ENCODE peak calls at places on chromosome 22, in eight cellular contexts. One of them, this sample, is unnamed.

GRCh38 chr22:36725366-36726006 is 21.9 kb upstream of the CACNG2 start:
- DNase-seq in effector memory CD8-positive, alpha-beta T cell: no peak
- DNase-seq in mesendoderm: no peak
- DNase-seq in sigmoid colon: peak; percentile 34
- DNase-seq in KG1: no peak
- DNase-seq in hippocampal formation: no peak
- DNase-seq in stimulated activated naive CD4-positive, alpha-beta T cell: no peak
- DNase-seq in neural crest cell: no peak
- DNase-seq in this sample: no peak

GRCh38 chr22:36256474-36256873 is 3.5 kb downstream of the APOL1 start:
- DNase-seq in effector memory CD8-positive, alpha-beta T cell: no peak
- DNase-seq in mesendoderm: no peak
- DNase-seq in sigmoid colon: no peak
- DNase-seq in KG1: no peak
- DNase-seq in hippocampal formation: no peak
- DNase-seq in stimulated activated naive CD4-positive, alpha-beta T cell: no peak
- DNase-seq in neural crest cell: no peak
- DNase-seq in this sample: no peak

GRCh38 chr22:35664955-35665577 is 16.8 kb downstream of the APOL6 start:
- DNase-seq in effector memory CD8-positive, alpha-beta T cell: no peak
- DNase-seq in mesendoderm: peak; percentile 28
- DNase-seq in sigmoid colon: no peak
- DNase-seq in KG1: no peak
- DNase-seq in hippocampal formation: no peak
- DNase-seq in stimulated activated naive CD4-positive, alpha-beta T cell: no peak
- DNase-seq in neural crest cell: no peak
- DNase-seq in this sample: no peak

GRCh38 chr22:37026325-37026724 is 6.8 kb downstream of the MPST start:
- DNase-seq in effector memory CD8-positive, alpha-beta T cell: no peak
- DNase-seq in mesendoderm: no peak
- DNase-seq in sigmoid colon: no peak
- DNase-seq in KG1: no peak
- DNase-seq in hippocampal formation: no peak
- DNase-seq in stimulated activated naive CD4-positive, alpha-beta T cell: no peak
- DNase-seq in neural crest cell: no peak
- DNase-seq in this sample: no peak

GRCh38 chr22:50604256-50604580 is 3.6 kb downstream of the MAPK8IP2 start:
- DNase-seq in effector memory CD8-positive, alpha-beta T cell: no peak
- DNase-seq in mesendoderm: no peak
- DNase-seq in sigmoid colon: no peak
- DNase-seq in KG1: no peak
- DNase-seq in hippocampal formation: no peak
- DNase-seq in stimulated activated naive CD4-positive, alpha-beta T cell: no peak
- DNase-seq in neural crest cell: no peak
- DNase-seq in this sample: no peak

GRCh38 chr22:19079691-19080090 is 42.5 kb downstream of the DGCR2 start:
- DNase-seq in effector memory CD8-positive, alpha-beta T cell: no peak
- DNase-seq in mesendoderm: no peak
- DNase-seq in sigmoid colon: no peak
- DNase-seq in KG1: no peak
- DNase-seq in hippocampal formation: no peak
- DNase-seq in stimulated activated naive CD4-positive, alpha-beta T cell: no peak
- DNase-seq in neural crest cell: no peak
- DNase-seq in this sample: no peak

GRCh38 chr22:21055880-21056319 is 10.2 kb downstream of the LRRC74B start:
- DNase-seq in effector memory CD8-positive, alpha-beta T cell: no peak
- DNase-seq in mesendoderm: peak; percentile 45
- DNase-seq in sigmoid colon: no peak
- DNase-seq in KG1: no peak
- DNase-seq in hippocampal formation: no peak
- DNase-seq in stimulated activated naive CD4-positive, alpha-beta T cell: no peak
- DNase-seq in neural crest cell: no peak
- DNase-seq in this sample: no peak

GRCh38 chr22:48070760-48071159 is 1308.3 kb downstream of the TBC1D22A start:
- DNase-seq in effector memory CD8-positive, alpha-beta T cell: no peak
- DNase-seq in mesendoderm: peak; percentile 78
- DNase-seq in sigmoid colon: peak; percentile 42
- DNase-seq in KG1: no peak
- DNase-seq in hippocampal formation: no peak
- DNase-seq in stimulated activated naive CD4-positive, alpha-beta T cell: no peak
- DNase-seq in neural crest cell: no peak
- DNase-seq in this sample: no peak

GRCh38 chr22:32776800-32777199 is 24.7 kb upstream of the TIMP3 start:
- DNase-seq in effector memory CD8-positive, alpha-beta T cell: no peak
- DNase-seq in mesendoderm: no peak
- DNase-seq in sigmoid colon: no peak
- DNase-seq in KG1: no peak
- DNase-seq in hippocampal formation: no peak
- DNase-seq in stimulated activated naive CD4-positive, alpha-beta T cell: no peak
- DNase-seq in neural crest cell: no peak
- DNase-seq in this sample: no peak

GRCh38 chr22:42304021-42304790 is 33.8 kb upstream of the TCF20 start:
- DNase-seq in effector memory CD8-positive, alpha-beta T cell: no peak
- DNase-seq in mesendoderm: no peak
- DNase-seq in sigmoid colon: no peak
- DNase-seq in KG1: no peak
- DNase-seq in hippocampal formation: no peak
- DNase-seq in stimulated activated naive CD4-positive, alpha-beta T cell: no peak
- DNase-seq in neural crest cell: no peak
- DNase-seq in this sample: no peak

GRCh38 chr22:25900880-25901279 is 158.9 kb downstream of the MYO18B start:
- DNase-seq in effector memory CD8-positive, alpha-beta T cell: no peak
- DNase-seq in mesendoderm: peak; percentile 48
- DNase-seq in sigmoid colon: no peak
- DNase-seq in KG1: no peak
- DNase-seq in hippocampal formation: peak; percentile 64
- DNase-seq in stimulated activated naive CD4-positive, alpha-beta T cell: no peak
- DNase-seq in neural crest cell: no peak
- DNase-seq in this sample: peak; percentile 7

GRCh38 chr22:35611891-35612576 is 5.1 kb downstream of the MB start:
- DNase-seq in effector memory CD8-positive, alpha-beta T cell: no peak
- DNase-seq in mesendoderm: no peak
- DNase-seq in sigmoid colon: peak; percentile 84
- DNase-seq in KG1: peak; percentile 23
- DNase-seq in hippocampal formation: no peak
- DNase-seq in stimulated activated naive CD4-positive, alpha-beta T cell: no peak
- DNase-seq in neural crest cell: no peak
- DNase-seq in this sample: no peak

GRCh38 chr22:48044484-48045060 is 1282.1 kb downstream of the TBC1D22A start:
- DNase-seq in effector memory CD8-positive, alpha-beta T cell: no peak
- DNase-seq in mesendoderm: no peak
- DNase-seq in sigmoid colon: no peak
- DNase-seq in KG1: no peak
- DNase-seq in hippocampal formation: no peak
- DNase-seq in stimulated activated naive CD4-positive, alpha-beta T cell: no peak
- DNase-seq in neural crest cell: no peak
- DNase-seq in this sample: no peak

GRCh38 chr22:44940121-44940520 is 69.7 kb downstream of the PHF21B start:
- DNase-seq in effector memory CD8-positive, alpha-beta T cell: no peak
- DNase-seq in mesendoderm: peak; percentile 22
- DNase-seq in sigmoid colon: no peak
- DNase-seq in KG1: no peak
- DNase-seq in hippocampal formation: no peak
- DNase-seq in stimulated activated naive CD4-positive, alpha-beta T cell: no peak
- DNase-seq in neural crest cell: no peak
- DNase-seq in this sample: no peak

GRCh38 chr22:31943206-31943975 is 944 bp upstream of the YWHAH start:
- DNase-seq in effector memory CD8-positive, alpha-beta T cell: no peak
- DNase-seq in mesendoderm: no peak
- DNase-seq in sigmoid colon: no peak
- DNase-seq in KG1: no peak
- DNase-seq in hippocampal formation: no peak
- DNase-seq in stimulated activated naive CD4-positive, alpha-beta T cell: no peak
- DNase-seq in neural crest cell: no peak
- DNase-seq in this sample: no peak

GRCh38 chr22:17855891-17856290 is 81.6 kb upstream of the BID start:
- DNase-seq in effector memory CD8-positive, alpha-beta T cell: no peak
- DNase-seq in mesendoderm: no peak
- DNase-seq in sigmoid colon: no peak
- DNase-seq in KG1: no peak
- DNase-seq in hippocampal formation: no peak
- DNase-seq in stimulated activated naive CD4-positive, alpha-beta T cell: no peak
- DNase-seq in neural crest cell: no peak
- DNase-seq in this sample: no peak

GRCh38 chr22:29072979-29073617 is at the start of gene KREMEN1:
- DNase-seq in effector memory CD8-positive, alpha-beta T cell: no peak
- DNase-seq in mesendoderm: no peak
- DNase-seq in sigmoid colon: no peak
- DNase-seq in KG1: no peak
- DNase-seq in hippocampal formation: no peak
- DNase-seq in stimulated activated naive CD4-positive, alpha-beta T cell: no peak
- DNase-seq in neural crest cell: no peak
- DNase-seq in this sample: no peak

GRCh38 chr22:24483966-24484545 is 11.1 kb upstream of the UPB1 start:
- DNase-seq in effector memory CD8-positive, alpha-beta T cell: no peak
- DNase-seq in mesendoderm: no peak
- DNase-seq in sigmoid colon: no peak
- DNase-seq in KG1: no peak
- DNase-seq in hippocampal formation: no peak
- DNase-seq in stimulated activated naive CD4-positive, alpha-beta T cell: no peak
- DNase-seq in neural crest cell: no peak
- DNase-seq in this sample: no peak

GRCh38 chr22:34113381-34113780 is 193.1 kb upstream of the LARGE1 start:
- DNase-seq in effector memory CD8-positive, alpha-beta T cell: no peak
- DNase-seq in mesendoderm: no peak
- DNase-seq in sigmoid colon: no peak
- DNase-seq in KG1: no peak
- DNase-seq in hippocampal formation: no peak
- DNase-seq in stimulated activated naive CD4-positive, alpha-beta T cell: no peak
- DNase-seq in neural crest cell: no peak
- DNase-seq in this sample: no peak

GRCh38 chr22:30027169-30027568 is 53.1 kb upstream of the HORMAD2 start:
- DNase-seq in effector memory CD8-positive, alpha-beta T cell: no peak
- DNase-seq in mesendoderm: no peak
- DNase-seq in sigmoid colon: no peak
- DNase-seq in KG1: no peak
- DNase-seq in hippocampal formation: no peak
- DNase-seq in stimulated activated naive CD4-positive, alpha-beta T cell: no peak
- DNase-seq in neural crest cell: no peak
- DNase-seq in this sample: no peak

GRCh38 chr22:39248254-39248653 is 3.5 kb upstream of the PDGFB start:
- DNase-seq in effector memory CD8-positive, alpha-beta T cell: no peak
- DNase-seq in mesendoderm: no peak
- DNase-seq in sigmoid colon: no peak
- DNase-seq in KG1: no peak
- DNase-seq in hippocampal formation: no peak
- DNase-seq in stimulated activated naive CD4-positive, alpha-beta T cell: no peak
- DNase-seq in neural crest cell: no peak
- DNase-seq in this sample: no peak

GRCh38 chr22:27348634-27349033 is 452.9 kb downstream of the MN1 start:
- DNase-seq in effector memory CD8-positive, alpha-beta T cell: no peak
- DNase-seq in mesendoderm: no peak
- DNase-seq in sigmoid colon: no peak
- DNase-seq in KG1: no peak
- DNase-seq in hippocampal formation: no peak
- DNase-seq in stimulated activated naive CD4-positive, alpha-beta T cell: no peak
- DNase-seq in neural crest cell: no peak
- DNase-seq in this sample: no peak

GRCh38 chr22:42360348-42360747 is 71.9 kb downstream of the NFAM1 start:
- DNase-seq in effector memory CD8-positive, alpha-beta T cell: no peak
- DNase-seq in mesendoderm: no peak
- DNase-seq in sigmoid colon: no peak
- DNase-seq in KG1: no peak
- DNase-seq in hippocampal formation: no peak
- DNase-seq in stimulated activated naive CD4-positive, alpha-beta T cell: no peak
- DNase-seq in neural crest cell: no peak
- DNase-seq in this sample: no peak

GRCh38 chr22:28670153-28670552 is 9.5 kb downstream of the TTC28 start:
- DNase-seq in effector memory CD8-positive, alpha-beta T cell: no peak
- DNase-seq in mesendoderm: no peak
- DNase-seq in sigmoid colon: no peak
- DNase-seq in KG1: no peak
- DNase-seq in hippocampal formation: no peak
- DNase-seq in stimulated activated naive CD4-positive, alpha-beta T cell: no peak
- DNase-seq in neural crest cell: no peak
- DNase-seq in this sample: no peak

GRCh38 chr22:46262449-46263207 is 515 bp downstream of the PKDREJ start:
- DNase-seq in effector memory CD8-positive, alpha-beta T cell: peak; percentile 42
- DNase-seq in mesendoderm: peak; percentile 84
- DNase-seq in sigmoid colon: peak; percentile 86
- DNase-seq in KG1: no peak
- DNase-seq in hippocampal formation: peak; percentile 21
- DNase-seq in stimulated activated naive CD4-positive, alpha-beta T cell: no peak
- DNase-seq in neural crest cell: peak; percentile 33
- DNase-seq in this sample: no peak

GRCh38 chr22:48366591-48366990 is 1461.1 kb downstream of the BRD1 start:
- DNase-seq in effector memory CD8-positive, alpha-beta T cell: no peak
- DNase-seq in mesendoderm: no peak
- DNase-seq in sigmoid colon: peak; percentile 33
- DNase-seq in KG1: no peak
- DNase-seq in hippocampal formation: no peak
- DNase-seq in stimulated activated naive CD4-positive, alpha-beta T cell: no peak
- DNase-seq in neural crest cell: no peak
- DNase-seq in this sample: no peak

GRCh38 chr22:49101873-49102272 is 725.8 kb downstream of the BRD1 start:
- DNase-seq in effector memory CD8-positive, alpha-beta T cell: no peak
- DNase-seq in mesendoderm: no peak
- DNase-seq in sigmoid colon: peak; percentile 44
- DNase-seq in KG1: no peak
- DNase-seq in hippocampal formation: no peak
- DNase-seq in stimulated activated naive CD4-positive, alpha-beta T cell: no peak
- DNase-seq in neural crest cell: no peak
- DNase-seq in this sample: no peak

GRCh38 chr22:35739642-35740041 is 22.0 kb downstream of the APOL5 start:
- DNase-seq in effector memory CD8-positive, alpha-beta T cell: no peak
- DNase-seq in mesendoderm: peak; percentile 62
- DNase-seq in sigmoid colon: no peak
- DNase-seq in KG1: no peak
- DNase-seq in hippocampal formation: no peak
- DNase-seq in stimulated activated naive CD4-positive, alpha-beta T cell: no peak
- DNase-seq in neural crest cell: no peak
- DNase-seq in this sample: no peak

GRCh38 chr22:21590809-21591641 is 23.5 kb downstream of the UBE2L3 start:
- DNase-seq in effector memory CD8-positive, alpha-beta T cell: no peak
- DNase-seq in mesendoderm: no peak
- DNase-seq in sigmoid colon: no peak
- DNase-seq in KG1: no peak
- DNase-seq in hippocampal formation: no peak
- DNase-seq in stimulated activated naive CD4-positive, alpha-beta T cell: no peak
- DNase-seq in neural crest cell: no peak
- DNase-seq in this sample: peak; percentile 21

GRCh38 chr22:23514317-23515038 is 65.6 kb downstream of the IGLL1 start:
- DNase-seq in effector memory CD8-positive, alpha-beta T cell: no peak
- DNase-seq in mesendoderm: peak; percentile 69
- DNase-seq in sigmoid colon: peak; percentile 85
- DNase-seq in KG1: no peak
- DNase-seq in hippocampal formation: no peak
- DNase-seq in stimulated activated naive CD4-positive, alpha-beta T cell: no peak
- DNase-seq in neural crest cell: no peak
- DNase-seq in this sample: no peak

This sample was measured in dorsolateral prefrontal cortex.